ENCODE peak calls at places on chromosome 19, in six cellular contexts. I is effector CD4-positive, alpha-beta T cell; J is HTR-8/SVneo; B is activated CD4-positive, alpha-beta T cell treated with anti-CD3 and anti-CD28 coated beads, Interleukin-2, amount 10 ng/mL, durations not matched to agents 7 days and 5 days; X is stimulated activated CD8-positive, alpha-beta memory T cell treated with anti-CD3 and anti-CD28 coated beads, Interleukin-4, amount 100 ng/mL, for 4 hours; N is fibroblast of the aortic adventitia. V is an unnamed sample.

GRCh38 chr19:19750842-19751790 is 18.2 kb upstream of the ZNF14 start:
- DNase-seq in I (no peak), J (no peak), B (no peak), X (no peak), N (no peak), V (peak)

GRCh38 chr19:18418725-18419194 is 438 bp upstream of the SSBP4 start:
- DNase-seq in I (peak), J (no peak), B (no peak), X (no peak), N (peak), V (peak)

GRCh38 chr19:38231918-38232317 is 7.9 kb upstream of the DPF1 start:
- DNase-seq in I (no peak), J (no peak), B (no peak), X (no peak), N (no peak), V (no peak)

GRCh38 chr19:18401580-18402112 is 4.2 kb upstream of the LRRC25 start:
- DNase-seq in I (no peak), J (no peak), B (no peak), X (no peak), N (peak), V (peak)

GRCh38 chr19:58570770-58571574 is 2.2 kb downstream of the MZF1 start:
- DNase-seq in I (no peak), J (no peak), B (no peak), X (no peak), N (no peak), V (peak)

GRCh38 chr19:27689734-27690241 is 1523.2 kb downstream of the UQCRFS1 start:
- DNase-seq in I (no peak), J (no peak), B (no peak), X (no peak), N (no peak), V (no peak)

GRCh38 chr19:2089001-2089711 is 7.0 kb downstream of the MOB3A start:
- DNase-seq in I (no peak), J (peak), B (no peak), X (no peak), N (no peak), V (peak)

GRCh38 chr19:7701654-7702457 is at the start of gene FCER2:
- DNase-seq in I (no peak), J (no peak), B (no peak), X (no peak), N (no peak), V (no peak)

GRCh38 chr19:13783565-13784500 is 9.6 kb downstream of the C19orf53 start:
- DNase-seq in I (no peak), J (no peak), B (no peak), X (no peak), N (no peak), V (no peak)

GRCh38 chr19:16944626-16945363 is 56.0 kb downstream of the F2RL3 start:
- DNase-seq in I (no peak), J (no peak), B (no peak), X (no peak), N (no peak), V (no peak)

GRCh38 chr19:49136771-49137171 is 17.4 kb downstream of the PPFIA3 start:
- DNase-seq in I (no peak), J (no peak), B (no peak), X (no peak), N (peak), V (no peak)

GRCh38 chr19:1441022-1441426 is 2.8 kb downstream of the RPS15 start:
- DNase-seq in I (no peak), J (no peak), B (no peak), X (no peak), N (no peak), V (no peak)

GRCh38 chr19:43124360-43124759 is 41.9 kb upstream of the PSG2 start:
- DNase-seq in I (no peak), J (no peak), B (no peak), X (no peak), N (no peak), V (no peak)

GRCh38 chr19:36417752-36418286 is 625 bp downstream of the ZFP82 start:
- DNase-seq in I (no peak), J (no peak), B (no peak), X (no peak), N (no peak), V (peak)

GRCh38 chr19:31718898-31719297 is 369.7 kb upstream of the TSHZ3 start:
- DNase-seq in I (no peak), J (no peak), B (no peak), X (no peak), N (peak), V (no peak)

GRCh38 chr19:18282788-18283141 is 1.3 kb upstream of the JUND start:
- DNase-seq in I (no peak), J (no peak), B (peak), X (no peak), N (peak), V (no peak)

GRCh38 chr19:51688665-51689571 is 4.2 kb upstream of the SPACA6 start:
- DNase-seq in I (no peak), J (peak), B (no peak), X (no peak), N (peak), V (peak)

GRCh38 chr19:17333611-17334413 is 843 bp downstream of the ANO8 start:
- DNase-seq in I (peak), J (no peak), B (peak), X (peak), N (peak), V (peak)

GRCh38 chr19:46950526-46951235 is 69.0 kb upstream of the NPAS1 start:
- DNase-seq in I (no peak), J (no peak), B (no peak), X (no peak), N (no peak), V (no peak)

GRCh38 chr19:45953676-45954075 is 20.0 kb downstream of the NOVA2 start:
- DNase-seq in I (no peak), J (no peak), B (no peak), X (no peak), N (no peak), V (no peak)

GRCh38 chr19:15022752-15023151 is 26.5 kb upstream of the CASP14 start:
- DNase-seq in I (no peak), J (no peak), B (no peak), X (no peak), N (no peak), V (no peak)

GRCh38 chr19:17645339-17645963 is 42.7 kb downstream of the UNC13A start:
- DNase-seq in I (no peak), J (no peak), B (no peak), X (no peak), N (no peak), V (peak)

GRCh38 chr19:32686847-32687450 is 4.7 kb upstream of the NUDT19 start:
- DNase-seq in I (no peak), J (no peak), B (no peak), X (no peak), N (no peak), V (no peak)

GRCh38 chr19:41563847-41564514 is 12.0 kb upstream of the CEACAM21 start:
- DNase-seq in I (peak), J (no peak), B (peak), X (no peak), N (no peak), V (no peak)

GRCh38 chr19:41616785-41617621 is 9.9 kb downstream of the CEACAM4 start:
- DNase-seq in I (no peak), J (peak), B (no peak), X (no peak), N (peak), V (no peak)

GRCh38 chr19:54160182-54160811 is 776 bp upstream of the LENG1 start:
- DNase-seq in I (no peak), J (no peak), B (peak), X (no peak), N (peak), V (no peak)

GRCh38 chr19:40954573-40954972 is 36.5 kb upstream of the CYP2B6 start:
- DNase-seq in I (no peak), J (no peak), B (no peak), X (no peak), N (no peak), V (no peak)

GRCh38 chr19:47446534-47447469 is 24.9 kb downstream of the SLC8A2 start:
- DNase-seq in I (no peak), J (no peak), B (peak), X (no peak), N (no peak), V (no peak)

GRCh38 chr19:34335914-34336313 is 29.1 kb upstream of the GPI start:
- DNase-seq in I (no peak), J (no peak), B (no peak), X (no peak), N (no peak), V (no peak)

GRCh38 chr19:1648156-1648925 is 4.1 kb downstream of the TCF3 start:
- DNase-seq in I (no peak), J (no peak), B (no peak), X (no peak), N (no peak), V (no peak)

GRCh38 chr19:5028229-5028886 is 59.4 kb downstream of the KDM4B start:
- DNase-seq in I (no peak), J (no peak), B (no peak), X (no peak), N (no peak), V (no peak)

GRCh38 chr19:2097330-2098327 is 914 bp downstream of the IZUMO4 start:
- DNase-seq in I (peak), J (no peak), B (peak), X (no peak), N (no peak), V (peak)

GRCh38 chr19:48737360-48737998 is 2.9 kb downstream of the RASIP1 start:
- DNase-seq in I (no peak), J (no peak), B (no peak), X (no peak), N (no peak), V (no peak)

GRCh38 chr19:756232-756631 is 5.3 kb downstream of the MISP start:
- DNase-seq in I (no peak), J (no peak), B (no peak), X (no peak), N (no peak), V (no peak)

V was measured in aorta.